ENCODE peak calls at places on chromosomes 12 and 14, in ten cellular contexts. U is NCI-H1092; V is head of caudate nucleus; D is CD4-positive, alpha-beta T cell; Q is stimulated activated CD8-positive, alpha-beta memory T cell treated with anti-CD3 and anti-CD28 coated beads, Interleukin-7, amount 100 ng/mL, for 24 hours; Y is activated gamma-delta T cell; E is H4; M is tibial nerve; C is caudate nucleus; A is cardiac muscle cell. L is an unnamed sample.
A peak's percentile ranks its signal among the peaks of the same experiment; 100 is the strongest.

GRCh38 chr12:99130808-99131538 is 485.9 kb downstream of the APAF1 start:
- DNase-seq in Q (no peak), C (no peak), V (no peak), D (no peak), A (no peak), E (peak; percentile 43), M (no peak), U (no peak), Y (no peak), L (no peak)

GRCh38 chr14:68791078-68791983 is 1.5 kb downstream of the ZFP36L1 start:
- DNase-seq in Q (no peak), Y (no peak), E (no peak), D (no peak), U (no peak), C (no peak), A (no peak), V (no peak), M (no peak), L (no peak)

GRCh38 chr14:71551291-71551955 is 380.8 kb upstream of the RGS6 start:
- DNase-seq in Q (no peak), V (no peak), E (no peak), U (no peak), M (no peak), A (no peak), Y (no peak), D (no peak), C (no peak), L (no peak)

GRCh38 chr12:128076188-128076587 is 190.8 kb upstream of the TMEM132C start:
- DNase-seq in C (no peak), M (no peak), Q (no peak), A (no peak), D (no peak), E (peak; percentile 82), V (no peak), U (no peak), Y (no peak), L (no peak)

GRCh38 chr14:101183376-101184103 is 280.0 kb upstream of the RTL1 start:
- DNase-seq in M (no peak), D (no peak), E (no peak), V (no peak), Q (no peak), U (no peak), A (peak; percentile 78), Y (no peak), C (no peak), L (no peak)

GRCh38 chr14:56102901-56103409 is 15.3 kb upstream of the PELI2 start:
- DNase-seq in U (no peak), A (no peak), Q (no peak), D (no peak), M (no peak), C (no peak), V (no peak), Y (no peak), E (no peak), L (no peak)

GRCh38 chr12:104722541-104723534 is 235.3 kb downstream of the SLC41A2 start:
- DNase-seq in M (no peak), A (no peak), E (no peak), Y (no peak), V (no peak), Q (no peak), C (no peak), U (peak; percentile 53), D (no peak), L (no peak)

GRCh38 chr14:70489579-70490175 is 37.7 kb downstream of the ADAM21 start:
- DNase-seq in V (no peak), D (no peak), E (no peak), Y (no peak), C (no peak), M (no peak), U (no peak), Q (no peak), A (no peak), L (no peak)

GRCh38 chr12:77728018-77728417 is 102.7 kb upstream of the NAV3 start:
- DNase-seq in U (no peak), Q (no peak), A (no peak), M (no peak), E (no peak), D (no peak), V (no peak), Y (no peak), C (no peak), L (no peak)

GRCh38 chr12:108126990-108127468 is 2.1 kb upstream of the WSCD2 start:
- DNase-seq in Y (no peak), Q (no peak), C (no peak), U (no peak), D (no peak), E (no peak), A (no peak), V (peak; percentile 37), M (no peak), L (no peak)

GRCh38 chr14:51242545-51243490 is 2.8 kb downstream of the TMX1 start:
- DNase-seq in Y (no peak), U (no peak), D (no peak), M (no peak), A (no peak), Q (no peak), E (no peak), V (no peak), C (no peak), L (no peak)

GRCh38 chr12:88371416-88372183 is 208.7 kb downstream of the KITLG start:
- DNase-seq in Q (no peak), C (no peak), A (no peak), D (no peak), M (no peak), E (no peak), U (no peak), V (no peak), Y (no peak), L (no peak)

GRCh38 chr14:90556050-90556477 is 159.2 kb downstream of the CALM1 start:
- DNase-seq in A (peak; percentile 82), E (no peak), U (no peak), D (no peak), V (peak; percentile 51), Q (no peak), M (no peak), Y (no peak), C (peak; percentile 66), L (no peak)

GRCh38 chr12:86264451-86265328 is 8.5 kb upstream of the MGAT4C start:
- DNase-seq in Q (no peak), C (no peak), U (peak; percentile 1), A (peak; percentile 34), V (no peak), D (no peak), Y (no peak), M (no peak), E (no peak), L (no peak)